ENCODE peak calls at places on chromosome 21, in six cellular contexts. J is GM04504; F is stimulated activated CD4-positive, alpha-beta T cell treated with anti-CD3 and anti-CD28 coated beads, Interleukin-4, amount 100 ng/mL, for 48 hours; B is T-helper 1 cell; E is mucosa of descending colon; I is BE2C. R is an unnamed sample.

GRCh38 chr21:26138615-26139257 is 31.8 kb downstream of the APP start:
- DNase-seq in J (no peak), F (no peak), B (no peak), E (no peak), I (no peak), R (no peak)

GRCh38 chr21:35616090-35616489 is 444.2 kb downstream of the SETD4 start:
- DNase-seq in J (peak), F (no peak), B (peak), E (no peak), I (no peak), R (peak)

GRCh38 chr21:35007348-35007747 is 41.8 kb downstream of the RUNX1 start:
- DNase-seq in J (no peak), F (no peak), B (no peak), E (no peak), I (no peak), R (no peak)

GRCh38 chr21:23743821-23744220 is 1863.5 kb downstream of the MRPL39 start:
- DNase-seq in J (no peak), F (no peak), B (no peak), E (no peak), I (no peak), R (no peak)

GRCh38 chr21:45590726-45591618 is 48.7 kb upstream of the SLC19A1 start:
- DNase-seq in J (no peak), F (peak), B (peak), E (peak), I (peak), R (peak)

GRCh38 chr21:36915014-36915700 is 51.3 kb downstream of the HLCS start:
- DNase-seq in J (no peak), F (no peak), B (no peak), E (no peak), I (no peak), R (no peak)

GRCh38 chr21:23543334-23543733 is 2063.9 kb downstream of the MRPL39 start:
- DNase-seq in J (no peak), F (no peak), B (no peak), E (no peak), I (peak), R (no peak)

GRCh38 chr21:34889537-34890257 is 159.4 kb downstream of the RUNX1 start:
- DNase-seq in J (peak), F (peak), B (peak), E (peak), I (peak), R (peak)

GRCh38 chr21:26982767-26983166 is 15.9 kb upstream of the ADAMTS5 start:
- DNase-seq in J (no peak), F (no peak), B (no peak), E (no peak), I (no peak), R (no peak)

GRCh38 chr21:42057861-42058437 is 13.2 kb upstream of the UMODL1 start:
- DNase-seq in J (no peak), F (no peak), B (no peak), E (peak), I (no peak), R (no peak)

GRCh38 chr21:42570841-42571387 is 57.3 kb downstream of the SLC37A1 start:
- DNase-seq in J (no peak), F (no peak), B (no peak), E (peak), I (peak), R (no peak)

GRCh38 chr21:42047821-42048613 is 23.1 kb upstream of the UMODL1 start:
- DNase-seq in J (peak), F (no peak), B (no peak), E (peak), I (no peak), R (no peak)

GRCh38 chr21:29684106-29684505 is 255.7 kb downstream of the GRIK1 start:
- DNase-seq in J (no peak), F (no peak), B (no peak), E (no peak), I (no peak), R (no peak)